ENCODE peak calls at places on chromosome 6, in five cellular contexts. P, O, J, C and V are unnamed samples.
A peak's percentile ranks its signal among the peaks of the same experiment; 100 is the strongest.

GRCh38 chr6:131290955-131291354 is 155.7 kb downstream of the AKAP7 start:
- DNase-seq in C (no peak), J (no peak), P (no peak), O (no peak), V (no peak)

GRCh38 chr6:167116109-167116837 is 6.6 kb upstream of the CCR6 start:
- DNase-seq in P (no peak), C (no peak), O (no peak), J (no peak), V (peak; percentile 41)

GRCh38 chr6:53048431-53049195 is 16.6 kb upstream of the FBXO9 start:
- DNase-seq in C (no peak), J (peak; percentile 40), O (peak; percentile 38), P (no peak), V (no peak)

GRCh38 chr6:167573461-167574215 is 248.8 kb downstream of the TTLL2 start:
- DNase-seq in O (no peak), J (no peak), P (no peak), C (no peak), V (no peak)

GRCh38 chr6:11878735-11879134 is 100.1 kb upstream of the ADTRP start:
- DNase-seq in O (no peak), J (no peak), P (no peak), C (no peak), V (no peak)

GRCh38 chr6:34053721-34054120 is 92.2 kb downstream of the GRM4 start:
- DNase-seq in O (no peak), J (no peak), P (no peak), C (no peak), V (peak; percentile 59)

GRCh38 chr6:168181776-168182765 is 103.1 kb upstream of the FRMD1 start:
- DNase-seq in P (no peak), C (no peak), O (no peak), J (no peak), V (no peak)

GRCh38 chr6:10618409-10618808 is 76.0 kb downstream of the C6orf52 start:
- DNase-seq in C (no peak), J (no peak), O (no peak), P (no peak), V (no peak)

GRCh38 chr6:121135425-121135824 is 198.9 kb downstream of the TBC1D32 start:
- DNase-seq in J (no peak), P (no peak), C (no peak), O (no peak), V (no peak)

GRCh38 chr6:152893187-152893586 is 89.7 kb downstream of the FBXO5 start:
- DNase-seq in J (no peak), O (no peak), P (no peak), C (no peak), V (no peak)

GRCh38 chr6:9131201-9131600 is 695.9 kb upstream of the SLC35B3 start:
- DNase-seq in P (no peak), J (no peak), C (no peak), O (no peak), V (no peak)

GRCh38 chr6:127918506-127919427 is 17.9 kb upstream of the THEMIS start:
- DNase-seq in P (no peak), J (no peak), O (no peak), C (no peak), V (no peak)

GRCh38 chr6:6057442-6058053 is 50.8 kb upstream of the NRN1 start:
- DNase-seq in C (peak; percentile 39), O (peak; percentile 57), J (peak; percentile 53), P (peak; percentile 12), V (peak; percentile 78)

GRCh38 chr6:111591901-111592461 is 13.7 kb downstream of the TRAF3IP2 start:
- DNase-seq in C (no peak), O (no peak), P (no peak), J (no peak), V (no peak)

GRCh38 chr6:12911387-12911960 is 194.9 kb downstream of the PHACTR1 start:
- DNase-seq in P (peak; percentile 2), J (no peak), O (peak; percentile 18), C (peak; percentile 21), V (peak; percentile 48)

GRCh38 chr6:26124550-26125014 is 37.4 kb downstream of the HFE start:
- DNase-seq in C (peak; percentile 52), O (no peak), J (no peak), P (no peak), V (peak; percentile 54)

GRCh38 chr6:169967687-169968086 is 216.3 kb downstream of the ERMARD start:
- DNase-seq in O (no peak), C (no peak), P (no peak), J (no peak), V (no peak)

GRCh38 chr6:158257425-158257759 is 54.9 kb upstream of the TULP4 start:
- DNase-seq in P (no peak), O (no peak), J (no peak), C (no peak), V (no peak)

GRCh38 chr6:30882764-30883475 is 1.4 kb upstream of the DDR1 start:
- DNase-seq in O (no peak), P (peak; percentile 19), J (peak; percentile 59), C (peak; percentile 72), V (peak; percentile 89)

GRCh38 chr6:46327769-46328168 is 157.0 kb upstream of the ENPP5 start:
- DNase-seq in P (no peak), J (no peak), C (no peak), O (no peak), V (no peak)

GRCh38 chr6:105608711-105609374 is 206.0 kb upstream of the PREP start:
- DNase-seq in J (no peak), O (peak; percentile 5), P (peak; percentile 80), C (no peak), V (no peak)
- TF ChIP-seq JUNB in J (no peak), O (no peak), P (peak; percentile 95), C (no peak), V (no peak)

DNA sequence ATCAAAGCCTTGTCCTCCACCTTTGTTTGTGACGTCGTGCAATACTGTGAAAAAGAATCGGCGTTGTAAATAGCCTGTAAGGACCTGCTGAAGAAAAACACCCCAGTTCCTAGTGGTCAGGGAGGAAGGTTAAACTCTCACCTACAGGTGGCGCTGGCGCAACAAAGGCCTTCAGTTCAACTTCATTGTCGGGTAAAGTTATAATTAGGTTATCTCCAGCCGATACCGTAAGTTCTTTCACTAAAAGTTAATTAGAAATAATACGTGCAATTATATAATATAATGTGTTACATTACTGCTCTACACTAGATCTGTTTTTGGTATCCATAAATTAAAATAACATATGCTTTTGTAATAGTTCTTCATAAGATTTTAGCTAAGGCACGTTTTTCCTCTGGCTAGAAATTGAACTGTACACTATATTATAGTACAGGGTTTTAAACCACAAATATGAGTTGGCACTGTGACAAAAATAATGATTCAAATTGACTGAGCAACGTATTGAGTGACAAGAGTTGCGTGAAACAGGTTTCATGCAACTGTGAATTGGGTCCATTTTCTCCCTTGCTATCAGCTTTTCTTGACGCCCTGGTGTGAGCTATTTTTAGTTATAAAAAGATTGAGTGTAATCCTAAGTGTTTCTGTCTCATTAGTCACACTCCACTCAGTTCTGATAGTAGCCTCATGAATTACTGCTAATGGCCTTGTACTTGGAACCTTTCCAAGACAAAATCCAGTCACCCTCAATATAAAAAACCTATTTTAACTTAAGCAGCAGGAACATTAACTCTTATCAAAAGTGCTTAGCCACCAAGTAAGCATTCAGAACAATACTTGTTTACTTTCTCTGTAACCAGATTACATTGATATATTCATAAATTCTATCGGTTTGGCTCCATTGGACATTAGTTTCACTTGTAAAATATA is 62.3 kb downstream of the KIAA0319 start:
- DNase-seq in O (peak; percentile 71), P (peak; percentile 28), J (peak; percentile 20), C (peak; percentile 69), V (peak; percentile 94)
- TF ChIP-seq JUNB in O (no peak), P (no peak), J (no peak), C (no peak), V (no peak)

GRCh38 chr6:136921936-136922679 is at the start of gene SLC35D3:
- DNase-seq in O (no peak), C (no peak), J (no peak), P (peak; percentile 23), V (peak; percentile 52)

GRCh38 chr6:136920216-136920857 is 1.8 kb upstream of the SLC35D3 start:
- DNase-seq in P (no peak), O (no peak), J (no peak), C (no peak), V (no peak)

GRCh38 chr6:136920858-136921520 is 1.1 kb upstream of the SLC35D3 start:
- DNase-seq in O (no peak), P (peak; percentile 12), J (no peak), C (no peak), V (peak; percentile 61)

GRCh38 chr6:136922680-136922996 is 537 bp downstream of the SLC35D3 start:
- DNase-seq in O (no peak), C (no peak), P (peak; percentile 5), J (no peak), V (no peak)

DNA sequence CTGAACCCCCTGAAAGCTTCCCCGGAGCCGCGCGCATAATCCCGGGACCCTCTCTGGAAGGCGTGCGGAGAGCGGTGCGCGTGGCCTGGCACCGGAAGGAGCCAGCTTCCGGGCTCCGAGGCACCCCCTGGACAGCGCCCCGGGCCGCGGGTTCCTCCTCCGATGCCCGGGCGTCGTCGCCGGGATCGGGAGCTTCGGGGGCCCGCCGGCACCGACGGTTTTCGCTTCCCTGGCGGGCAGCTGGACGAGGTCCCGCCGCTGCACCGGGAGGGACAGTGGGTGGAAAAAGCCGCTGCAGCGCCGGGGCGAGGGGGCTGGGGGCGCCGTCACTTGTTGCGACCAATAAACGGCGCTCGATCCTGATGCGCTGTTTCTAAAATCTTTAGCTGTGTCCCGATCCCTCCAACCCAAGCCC is 573 bp upstream of the SLC35D3 start:
- DNase-seq in C (no peak), P (peak; percentile 8), J (no peak), O (no peak), V (peak; percentile 49)
- TF ChIP-seq JUNB in C (no peak), P (no peak), J (no peak), O (no peak), V (no peak)

GRCh38 chr6:43174263-43175112 is 3.4 kb downstream of the SRF start:
- DNase-seq in P (peak; percentile 98), O (peak; percentile 99), C (peak; percentile 99), J (peak; percentile 98), V (peak; percentile 99)

GRCh38 chr6:43172127-43173007 is 1.3 kb downstream of the SRF start:
- DNase-seq in O (peak; percentile 29), P (no peak), C (peak; percentile 82), J (no peak), V (peak; percentile 34)

GRCh38 chr6:43173496-43174262 is 2.6 kb downstream of the SRF start:
- DNase-seq in O (no peak), C (no peak), J (no peak), P (no peak), V (no peak)

GRCh38 chr6:43170452-43171283 is at the start of gene SRF:
- DNase-seq in J (peak; percentile 93), P (peak; percentile 67), C (peak; percentile 96), O (peak; percentile 99), V (peak; percentile 100)

DNA sequence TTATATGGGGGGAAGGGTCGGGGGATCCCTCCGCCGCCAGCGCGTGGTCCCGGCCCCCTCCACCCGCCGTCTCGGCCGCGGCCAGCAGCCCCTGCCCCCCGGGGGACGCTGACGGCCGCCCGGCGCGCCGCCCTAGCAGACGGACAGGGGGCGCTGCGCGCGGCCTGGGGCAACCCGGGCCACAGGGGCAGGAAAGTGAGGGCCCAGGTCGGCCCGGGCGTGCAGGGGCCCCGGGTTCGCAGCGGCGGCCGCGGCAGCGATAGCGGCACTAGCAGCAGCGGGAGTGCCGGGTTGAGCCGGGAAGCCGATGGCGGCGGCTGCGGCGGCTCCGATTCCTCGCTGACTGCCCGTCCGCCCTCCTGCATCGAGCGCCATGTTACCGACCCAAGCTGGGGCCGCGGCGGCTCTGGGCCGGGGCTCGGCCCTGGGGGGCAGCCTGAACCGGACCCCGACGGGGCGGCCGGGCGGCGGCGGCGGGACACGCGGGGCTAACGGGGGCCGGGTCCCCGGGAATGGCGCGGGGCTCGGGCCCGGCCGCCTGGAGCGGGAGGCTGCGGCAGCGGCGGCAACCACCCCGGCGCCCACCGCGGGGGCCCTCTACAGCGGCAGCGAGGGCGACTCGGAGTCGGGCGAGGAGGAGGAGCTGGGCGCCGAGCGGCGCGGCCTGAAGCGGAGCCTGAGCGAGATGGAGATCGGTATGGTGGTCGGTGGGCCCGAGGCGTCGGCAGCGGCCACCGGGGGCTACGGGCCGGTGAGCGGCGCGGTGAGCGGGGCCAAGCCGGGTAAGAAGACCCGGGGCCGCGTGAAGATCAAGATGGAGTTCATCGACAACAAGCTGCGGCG is 436 bp downstream of the SRF start:
- DNase-seq in P (peak; percentile 75), J (no peak), C (no peak), O (no peak), V (no peak)
- TF ChIP-seq JUNB in P (no peak), J (no peak), C (no peak), O (no peak), V (no peak)